ENCODE peak calls at places on chromosomes 6 and 20, in six cellular contexts. Z is stimulated activated CD4-positive, alpha-beta T cell treated with anti-CD3 and anti-CD28 coated beads, Interleukin-15, amount 100 ng/mL, for 1 hour; R is psoas muscle; P is choroid plexus epithelial cell; M is GF-D8; W is foreskin fibroblast. T is an unnamed sample.
A peak's percentile ranks its signal among the peaks of the same experiment; 100 is the strongest.

GRCh38 chr6:76633259-76633658 is 560.8 kb upstream of the IMPG1 start:
- DNase-seq in Z (no peak), R (no peak), P (no peak), M (no peak), W (no peak), T (no peak)

GRCh38 chr6:89977808-89978748 is 83.8 kb downstream of the GJA10 start:
- DNase-seq in Z (no peak), R (peak; percentile 63), P (peak; percentile 63), M (no peak), W (peak; percentile 79), T (no peak)

GRCh38 chr6:110310861-110311446 is 47.2 kb downstream of the METTL24 start:
- DNase-seq in Z (no peak), R (no peak), P (no peak), M (no peak), W (no peak), T (no peak)

GRCh38 chr6:114827135-114827534 is 484.3 kb upstream of the HS3ST5 start:
- DNase-seq in Z (no peak), R (no peak), P (no peak), M (no peak), W (no peak), T (no peak)

GRCh38 chr6:43921548-43922422 is 151.8 kb downstream of the VEGFA start:
- DNase-seq in Z (no peak), R (no peak), P (no peak), M (no peak), W (no peak), T (no peak)

GRCh38 chr20:1171461-1172093 is 13.2 kb downstream of the TMEM74B start:
- DNase-seq in Z (no peak), R (no peak), P (peak; percentile 52), M (no peak), W (peak; percentile 60), T (no peak)

GRCh38 chr6:53956068-53956711 is 155.1 kb upstream of the MLIP start:
- DNase-seq in Z (no peak), R (peak; percentile 36), P (peak; percentile 82), M (no peak), W (peak; percentile 76), T (no peak)

GRCh38 chr6:89198235-89198634 is 18.9 kb downstream of the GABRR1 start:
- DNase-seq in Z (no peak), R (no peak), P (peak; percentile 14), M (no peak), W (no peak), T (no peak)

GRCh38 chr20:43798591-43799149 is 71.9 kb upstream of the GTSF1L start:
- DNase-seq in Z (no peak), R (no peak), P (no peak), M (no peak), W (no peak), T (no peak)

GRCh38 chr6:136424450-136424849 is 125.8 kb downstream of the MAP7 start:
- DNase-seq in Z (no peak), R (no peak), P (no peak), M (no peak), W (no peak), T (no peak)

GRCh38 chr6:18503588-18504231 is 116.6 kb downstream of the RNF144B start:
- DNase-seq in Z (no peak), R (no peak), P (peak; percentile 92), M (peak; percentile 1), W (peak; percentile 89), T (no peak)

GRCh38 chr6:109045423-109046012 is 49.1 kb downstream of the SESN1 start:
- DNase-seq in Z (no peak), R (no peak), P (no peak), M (no peak), W (no peak), T (no peak)

GRCh38 chr6:106187424-106187982 is 101.4 kb downstream of the PRDM1 start:
- DNase-seq in Z (no peak), R (no peak), P (no peak), M (no peak), W (no peak), T (no peak)

GRCh38 chr6:169961772-169962561 is 210.5 kb downstream of the ERMARD start:
- DNase-seq in Z (no peak), R (no peak), P (peak; percentile 5), M (no peak), W (no peak), T (no peak)

GRCh38 chr6:42448906-42449659 is 2.6 kb downstream of the TRERF1 start:
- DNase-seq in Z (no peak), R (no peak), P (no peak), M (peak; percentile 15), W (no peak), T (no peak)

GRCh38 chr6:140380371-140381218 is 1006.1 kb upstream of the CITED2 start:
- DNase-seq in Z (no peak), R (no peak), P (peak; percentile 75), M (no peak), W (peak; percentile 60), T (no peak)

GRCh38 chr20:17810847-17811604 is 111.3 kb downstream of the BANF2 start:
- DNase-seq in Z (no peak), R (no peak), P (no peak), M (no peak), W (peak; percentile 22), T (no peak)

GRCh38 chr6:140708386-140708785 is 1333.9 kb upstream of the CITED2 start:
- DNase-seq in Z (no peak), R (no peak), P (no peak), M (no peak), W (no peak), T (no peak)

GRCh38 chr6:21024621-21025020 is 490.4 kb downstream of the CDKAL1 start:
- DNase-seq in Z (no peak), R (no peak), P (no peak), M (no peak), W (no peak), T (no peak)

GRCh38 chr6:75213732-75214131 is 7.9 kb upstream of the COL12A1 start:
- DNase-seq in Z (no peak), R (no peak), P (no peak), M (no peak), W (peak; percentile 36), T (no peak)

GRCh38 chr6:53312355-53312754 is 36.4 kb downstream of the ELOVL5 start:
- DNase-seq in Z (no peak), R (no peak), P (no peak), M (peak; percentile 46), W (no peak), T (no peak)

GRCh38 chr20:53901064-53901463 is 169.3 kb downstream of the BCAS1 start:
- DNase-seq in Z (no peak), R (no peak), P (peak; percentile 63), M (no peak), W (peak; percentile 93), T (no peak)

GRCh38 chr20:39702716-39703349 is 740.7 kb downstream of the DHX35 start:
- DNase-seq in Z (no peak), R (no peak), P (no peak), M (no peak), W (no peak), T (no peak)

GRCh38 chr6:159169557-159170332 is 545 bp downstream of the FNDC1 start:
- DNase-seq in Z (no peak), R (no peak), P (peak; percentile 41), M (no peak), W (peak; percentile 70), T (no peak)

GRCh38 chr6:44050872-44051421 is 76.3 kb downstream of the MRPL14 start:
- DNase-seq in Z (no peak), R (peak; percentile 48), P (no peak), M (no peak), W (no peak), T (no peak)

GRCh38 chr6:117498159-117498558 is 15.7 kb downstream of the DCBLD1 start:
- DNase-seq in Z (no peak), R (no peak), P (peak; percentile 73), M (no peak), W (peak; percentile 80), T (peak; percentile 17)

GRCh38 chr20:47432251-47433210 is 69.2 kb upstream of the NCOA3 start:
- DNase-seq in Z (no peak), R (no peak), P (no peak), M (peak; percentile 17), W (peak; percentile 35), T (peak; percentile 71)

GRCh38 chr6:90413867-90414266 is 117.2 kb upstream of the BACH2 start:
- DNase-seq in Z (peak; percentile 53), R (no peak), P (peak; percentile 60), M (no peak), W (peak; percentile 18), T (no peak)

GRCh38 chr6:11272491-11273192 is 40.2 kb upstream of the NEDD9 start:
- DNase-seq in Z (no peak), R (no peak), P (no peak), M (no peak), W (no peak), T (no peak)

GRCh38 chr20:38171301-38172010 is 6.4 kb upstream of the TGM2 start:
- DNase-seq in Z (no peak), R (no peak), P (no peak), M (no peak), W (peak; percentile 48), T (no peak)

GRCh38 chr6:131400054-131400781 is 172.8 kb upstream of the ARG1 start:
- DNase-seq in Z (no peak), R (no peak), P (peak; percentile 93), M (no peak), W (peak; percentile 92), T (no peak)

GRCh38 chr20:6654490-6655247 is 112.8 kb upstream of the BMP2 start:
- DNase-seq in Z (no peak), R (no peak), P (peak; percentile 48), M (no peak), W (peak; percentile 10), T (no peak)

GRCh38 chr6:71367763-71368162 is 79.2 kb downstream of the OGFRL1 start:
- DNase-seq in Z (no peak), R (no peak), P (no peak), M (no peak), W (peak; percentile 51), T (no peak)

GRCh38 chr6:7085911-7086310 is 21.9 kb upstream of the RREB1 start:
- DNase-seq in Z (no peak), R (peak; percentile 71), P (no peak), M (no peak), W (peak; percentile 47), T (no peak)

GRCh38 chr20:37123441-37123840 is 27.6 kb upstream of the RBL1 start:
- DNase-seq in Z (no peak), R (no peak), P (no peak), M (no peak), W (peak; percentile 4), T (no peak)

T was measured in SIG-M5.